ENCODE peak calls at places on chromosomes 2 and 18, in six cellular contexts. One of them, this sample, is unnamed.
A peak's percentile ranks its signal among the peaks of the same experiment; 100 is the strongest.

GRCh38 chr2:122980672-122981071 is 1044.4 kb upstream of the CNTNAP5 start:
- DNase-seq in lower lobe of right lung: peak; percentile 44
- DNase-seq in PC-3: peak; percentile 57
- DNase-seq in stomach: no peak
- DNase-seq in GM13977: no peak
- DNase-seq in cardiac muscle cell: no peak
- DNase-seq in this sample: no peak

GRCh38 chr18:70154591-70155194 is 50.8 kb downstream of the RTTN start:
- DNase-seq in stomach: no peak
- DNase-seq in GM13977: no peak
- DNase-seq in lower lobe of right lung: no peak
- DNase-seq in PC-3: peak; percentile 4
- DNase-seq in cardiac muscle cell: no peak
- DNase-seq in this sample: no peak

GRCh38 chr2:168935810-168936581 is 34.9 kb downstream of the G6PC2 start:
- DNase-seq in PC-3: peak; percentile 8
- DNase-seq in stomach: no peak
- DNase-seq in lower lobe of right lung: no peak
- DNase-seq in GM13977: no peak
- DNase-seq in cardiac muscle cell: no peak
- DNase-seq in this sample: no peak

GRCh38 chr2:125296742-125297141 is 1271.7 kb downstream of the CNTNAP5 start:
- DNase-seq in GM13977: no peak
- DNase-seq in cardiac muscle cell: no peak
- DNase-seq in PC-3: no peak
- DNase-seq in stomach: no peak
- DNase-seq in lower lobe of right lung: no peak
- DNase-seq in this sample: no peak

GRCh38 chr2:200377774-200378336 is 71.4 kb downstream of the SPATS2L start:
- DNase-seq in PC-3: peak; percentile 21
- DNase-seq in lower lobe of right lung: no peak
- DNase-seq in cardiac muscle cell: no peak
- DNase-seq in GM13977: no peak
- DNase-seq in stomach: peak; percentile 57
- DNase-seq in this sample: no peak

GRCh38 chr2:151478011-151478410 is 68.3 kb downstream of the RIF1 start:
- DNase-seq in GM13977: no peak
- DNase-seq in stomach: no peak
- DNase-seq in PC-3: peak; percentile 54
- DNase-seq in cardiac muscle cell: no peak
- DNase-seq in lower lobe of right lung: no peak
- DNase-seq in this sample: no peak

GRCh38 chr18:48179005-48179404 is 230.2 kb downstream of the ZBTB7C start:
- DNase-seq in cardiac muscle cell: no peak
- DNase-seq in GM13977: no peak
- DNase-seq in lower lobe of right lung: no peak
- DNase-seq in PC-3: no peak
- DNase-seq in stomach: peak; percentile 17
- DNase-seq in this sample: no peak

GRCh38 chr2:218128781-218129478 is 3.1 kb downstream of the CXCR2 start:
- DNase-seq in lower lobe of right lung: no peak
- DNase-seq in stomach: no peak
- DNase-seq in PC-3: no peak
- DNase-seq in GM13977: no peak
- DNase-seq in cardiac muscle cell: no peak
- DNase-seq in this sample: no peak

GRCh38 chr2:147511491-147511948 is 333.3 kb upstream of the ACVR2A start:
- DNase-seq in PC-3: no peak
- DNase-seq in GM13977: no peak
- DNase-seq in stomach: no peak
- DNase-seq in cardiac muscle cell: no peak
- DNase-seq in lower lobe of right lung: peak; percentile 55
- DNase-seq in this sample: peak; percentile 20

GRCh38 chr2:88657131-88657530 is 29.9 kb upstream of the EIF2AK3 start:
- DNase-seq in GM13977: no peak
- DNase-seq in cardiac muscle cell: no peak
- DNase-seq in PC-3: peak; percentile 67
- DNase-seq in stomach: no peak
- DNase-seq in lower lobe of right lung: no peak
- DNase-seq in this sample: no peak

GRCh38 chr18:32104516-32104915 is 12.8 kb downstream of the RNF138 start:
- DNase-seq in PC-3: no peak
- DNase-seq in GM13977: no peak
- DNase-seq in lower lobe of right lung: no peak
- DNase-seq in cardiac muscle cell: no peak
- DNase-seq in stomach: no peak
- DNase-seq in this sample: no peak

GRCh38 chr2:109031481-109032228 is 42.6 kb upstream of the EDAR start:
- DNase-seq in lower lobe of right lung: peak; percentile 64
- DNase-seq in cardiac muscle cell: peak; percentile 69
- DNase-seq in stomach: peak; percentile 53
- DNase-seq in GM13977: peak; percentile 32
- DNase-seq in PC-3: peak; percentile 20
- DNase-seq in this sample: peak; percentile 67

GRCh38 chr2:158502984-158503383 is 46.2 kb downstream of the PKP4 start:
- DNase-seq in stomach: no peak
- DNase-seq in GM13977: no peak
- DNase-seq in cardiac muscle cell: no peak
- DNase-seq in PC-3: peak; percentile 42
- DNase-seq in lower lobe of right lung: no peak
- DNase-seq in this sample: no peak

GRCh38 chr2:118860506-118860905 is 13.1 kb upstream of the EN1 start:
- DNase-seq in PC-3: peak; percentile 33
- DNase-seq in stomach: no peak
- DNase-seq in GM13977: no peak
- DNase-seq in lower lobe of right lung: no peak
- DNase-seq in cardiac muscle cell: no peak
- DNase-seq in this sample: no peak

GRCh38 chr18:11387880-11388279 is 221.5 kb upstream of the SLC35G4 start:
- DNase-seq in GM13977: peak; percentile 55
- DNase-seq in lower lobe of right lung: no peak
- DNase-seq in PC-3: peak; percentile 73
- DNase-seq in cardiac muscle cell: peak; percentile 80
- DNase-seq in stomach: peak; percentile 37
- DNase-seq in this sample: no peak

GRCh38 chr2:101961287-101962242 is 30.2 kb upstream of the IL1R2 start:
- DNase-seq in stomach: peak; percentile 61
- DNase-seq in lower lobe of right lung: peak; percentile 77
- DNase-seq in PC-3: no peak
- DNase-seq in GM13977: no peak
- DNase-seq in cardiac muscle cell: peak; percentile 20
- DNase-seq in this sample: no peak

GRCh38 chr18:66440433-66440832 is 163.5 kb downstream of the CDH19 start:
- DNase-seq in lower lobe of right lung: peak; percentile 34
- DNase-seq in GM13977: no peak
- DNase-seq in cardiac muscle cell: no peak
- DNase-seq in PC-3: no peak
- DNase-seq in stomach: no peak
- DNase-seq in this sample: no peak

GRCh38 chr2:231996797-231997555 is 35.5 kb downstream of the DIS3L2 start:
- DNase-seq in cardiac muscle cell: no peak
- DNase-seq in GM13977: no peak
- DNase-seq in lower lobe of right lung: no peak
- DNase-seq in PC-3: no peak
- DNase-seq in stomach: no peak
- DNase-seq in this sample: no peak

GRCh38 chr18:44035554-44035953 is 645.1 kb upstream of the SETBP1 start:
- DNase-seq in stomach: no peak
- DNase-seq in PC-3: no peak
- DNase-seq in lower lobe of right lung: no peak
- DNase-seq in GM13977: no peak
- DNase-seq in cardiac muscle cell: no peak
- DNase-seq in this sample: no peak

GRCh38 chr2:71503827-71504226 is 50.5 kb downstream of the DYSF start:
- DNase-seq in cardiac muscle cell: peak; percentile 61
- DNase-seq in GM13977: no peak
- DNase-seq in PC-3: no peak
- DNase-seq in lower lobe of right lung: no peak
- DNase-seq in stomach: no peak
- DNase-seq in this sample: no peak

GRCh38 chr2:172704072-172704936 is 31.3 kb upstream of the RAPGEF4 start:
- DNase-seq in PC-3: peak; percentile 78
- DNase-seq in cardiac muscle cell: peak; percentile 55
- DNase-seq in stomach: no peak
- DNase-seq in lower lobe of right lung: no peak
- DNase-seq in GM13977: peak; percentile 41
- DNase-seq in this sample: no peak

GRCh38 chr18:59345556-59345955 is 13.5 kb downstream of the LMAN1 start:
- DNase-seq in GM13977: no peak
- DNase-seq in PC-3: no peak
- DNase-seq in stomach: no peak
- DNase-seq in lower lobe of right lung: no peak
- DNase-seq in cardiac muscle cell: no peak
- DNase-seq in this sample: no peak

GRCh38 chr2:219369447-219369861 is 18.3 kb downstream of the DNPEP start:
- DNase-seq in stomach: peak; percentile 34
- DNase-seq in cardiac muscle cell: no peak
- DNase-seq in lower lobe of right lung: peak; percentile 64
- DNase-seq in PC-3: peak; percentile 42
- DNase-seq in GM13977: no peak
- DNase-seq in this sample: no peak

DNA sequence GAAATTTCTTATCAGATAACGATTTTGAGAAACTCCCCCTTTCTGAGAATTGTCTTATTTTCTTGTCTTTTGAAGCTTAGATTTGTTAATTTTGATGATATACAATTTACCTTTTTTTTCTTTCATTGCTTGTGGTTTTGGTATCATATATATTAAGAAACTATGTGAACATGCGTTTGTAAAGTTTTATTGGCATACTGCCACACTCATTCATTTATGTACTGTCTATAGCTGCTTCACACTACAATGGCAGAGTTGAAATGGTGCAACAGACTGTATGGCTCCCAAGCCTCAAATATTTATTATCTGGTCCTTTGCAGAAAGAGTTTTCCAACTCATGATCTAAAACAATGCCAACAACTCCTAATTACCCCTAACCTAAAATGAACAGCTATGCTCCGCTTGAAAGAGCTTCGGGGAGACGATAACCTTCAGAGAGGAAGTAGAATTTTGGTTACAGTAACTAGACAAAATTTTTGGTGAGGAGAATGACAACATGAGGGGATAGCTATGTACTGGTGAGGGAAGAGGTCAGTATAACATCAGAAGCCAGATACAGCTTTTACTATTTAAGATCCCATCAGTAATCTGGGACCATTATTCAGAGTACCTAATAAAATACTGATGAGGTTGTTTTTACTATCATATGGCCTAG is 16.1 kb downstream of the PPP3R1 start:
- DNase-seq in cardiac muscle cell: no peak
- DNase-seq in stomach: no peak
- DNase-seq in lower lobe of right lung: no peak
- DNase-seq in PC-3: no peak
- DNase-seq in GM13977: no peak
- DNase-seq in this sample: no peak
- TF ChIP-seq CTCF in cardiac muscle cell: no peak
- TF ChIP-seq CTCF in stomach: no peak
- TF ChIP-seq CTCF in lower lobe of right lung: no peak
- TF ChIP-seq CTCF in PC-3: no peak
- TF ChIP-seq CTCF in GM13977: no peak
- TF ChIP-seq CTCF in this sample: no peak

GRCh38 chr2:128591841-128592822 is 273.5 kb upstream of the HS6ST1 start:
- DNase-seq in PC-3: no peak
- DNase-seq in stomach: peak; percentile 19
- DNase-seq in GM13977: no peak
- DNase-seq in lower lobe of right lung: no peak
- DNase-seq in cardiac muscle cell: peak; percentile 16
- DNase-seq in this sample: no peak
- TF ChIP-seq CTCF in PC-3: no peak
- TF ChIP-seq CTCF in stomach: no peak
- TF ChIP-seq CTCF in GM13977: no peak
- TF ChIP-seq CTCF in lower lobe of right lung: no peak
- TF ChIP-seq CTCF in cardiac muscle cell: no peak
- TF ChIP-seq CTCF in this sample: no peak

DNA sequence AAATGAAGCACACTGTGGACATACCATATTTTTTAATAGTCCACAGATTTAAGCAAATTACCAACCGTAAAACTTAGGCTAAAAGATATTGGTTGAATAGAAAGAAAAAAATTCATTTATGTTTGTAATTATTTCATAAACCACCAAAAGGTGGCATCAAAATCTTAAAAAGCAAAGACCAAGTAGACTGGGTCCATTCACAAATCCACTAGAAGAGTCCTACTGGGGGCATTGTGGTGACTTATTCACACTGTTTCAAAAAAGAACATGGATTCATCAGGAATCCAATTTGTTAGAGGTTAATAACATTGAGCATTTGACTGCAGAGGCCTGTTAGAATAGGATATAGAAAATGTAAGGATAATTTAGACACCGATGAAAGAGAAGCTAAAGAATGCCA is 194.9 kb upstream of the KYNU start:
- DNase-seq in PC-3: peak; percentile 42
- DNase-seq in GM13977: no peak
- DNase-seq in lower lobe of right lung: no peak
- DNase-seq in cardiac muscle cell: no peak
- DNase-seq in stomach: no peak
- DNase-seq in this sample: no peak
- TF ChIP-seq CTCF in PC-3: peak; percentile 66
- TF ChIP-seq CTCF in GM13977: no peak
- TF ChIP-seq CTCF in lower lobe of right lung: peak; percentile 11
- TF ChIP-seq CTCF in cardiac muscle cell: peak; percentile 16
- TF ChIP-seq CTCF in stomach: no peak
- TF ChIP-seq CTCF in this sample: no peak

DNA sequence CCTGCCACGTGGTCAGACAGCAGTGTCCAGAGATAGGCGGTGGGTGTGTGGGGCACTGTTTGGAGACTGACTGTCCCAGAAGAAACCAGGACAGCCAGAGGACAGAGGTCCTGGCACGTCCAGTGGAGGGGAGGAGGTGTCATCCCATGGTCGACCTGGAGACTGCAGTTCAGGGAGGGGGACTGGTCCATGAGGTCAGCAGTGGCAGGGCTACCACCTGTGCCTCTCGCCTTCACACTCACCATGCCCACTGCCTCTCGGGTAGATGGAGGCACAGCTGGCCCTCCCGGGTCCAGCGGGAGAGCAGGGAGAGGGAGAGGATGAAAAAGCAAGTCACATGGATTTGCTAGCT is 53.9 kb downstream of the INHBB start:
- DNase-seq in stomach: no peak
- DNase-seq in cardiac muscle cell: no peak
- DNase-seq in GM13977: no peak
- DNase-seq in PC-3: no peak
- DNase-seq in lower lobe of right lung: no peak
- DNase-seq in this sample: no peak
- TF ChIP-seq CTCF in stomach: no peak
- TF ChIP-seq CTCF in cardiac muscle cell: no peak
- TF ChIP-seq CTCF in GM13977: no peak
- TF ChIP-seq CTCF in PC-3: no peak
- TF ChIP-seq CTCF in lower lobe of right lung: no peak
- TF ChIP-seq CTCF in this sample: no peak